ENCODE peak calls at places on chromosomes 5 and 9, in ten cellular contexts. A is prostate gland; O is cardiac muscle cell; C is tibial artery; P is CD8-positive, alpha-beta T cell; W is spleen; Y is pancreas; X is dorsolateral prefrontal cortex; T is PC-9; G is foreskin fibroblast. U is an unnamed sample.

GRCh38 chr9:25117791-25118190 is 560.5 kb downstream of the TUSC1 start:
- DNase-seq in A (no peak), W (no peak), P (no peak), T (no peak), Y (no peak), O (no peak), G (no peak), C (no peak), X (no peak), U (no peak)

GRCh38 chr9:129483467-129484324 is 137.2 kb downstream of the C9orf50 start:
- DNase-seq in O (peak; percentile 96), W (peak; percentile 84), A (peak; percentile 93), T (peak; percentile 79), G (peak; percentile 87), X (peak; percentile 72), C (peak; percentile 94), P (peak; percentile 36), Y (peak; percentile 86), U (peak; percentile 97)

GRCh38 chr9:133476941-133477340 is 2.0 kb downstream of the SLC2A6 start:
- DNase-seq in G (no peak), Y (peak; percentile 66), P (no peak), C (no peak), A (no peak), W (no peak), X (no peak), O (no peak), T (no peak), U (no peak)

GRCh38 chr5:51657340-51658240 is 274.3 kb downstream of the ISL1 start:
- DNase-seq in O (no peak), Y (no peak), T (no peak), X (no peak), C (no peak), P (no peak), G (no peak), A (no peak), W (no peak), U (no peak)

GRCh38 chr5:54807421-54807820 is 178.0 kb downstream of the ESM1 start:
- DNase-seq in W (no peak), G (peak; percentile 59), A (no peak), T (no peak), X (no peak), C (no peak), Y (no peak), O (peak; percentile 81), P (no peak), U (peak; percentile 78)

GRCh38 chr5:82092-82491 is 9.9 kb upstream of the PLEKHG4B start:
- DNase-seq in G (no peak), A (no peak), O (peak; percentile 32), W (no peak), T (peak; percentile 83), X (no peak), Y (no peak), P (no peak), C (no peak), U (peak; percentile 5)

GRCh38 chr5:178488696-178489095 is 101.5 kb downstream of the COL23A1 start:
- DNase-seq in A (no peak), Y (no peak), O (no peak), G (no peak), X (no peak), T (no peak), P (no peak), W (no peak), C (no peak), U (no peak)

GRCh38 chr5:2038337-2039179 is 155.8 kb upstream of the IRX4 start:
- DNase-seq in W (peak; percentile 91), G (peak; percentile 50), C (peak; percentile 34), X (peak; percentile 28), O (peak; percentile 46), A (peak; percentile 48), Y (peak; percentile 92), P (peak; percentile 65), T (peak; percentile 50), U (peak; percentile 21)

GRCh38 chr5:150082889-150083288 is 3.5 kb downstream of the CSF1R start:
- DNase-seq in P (no peak), W (no peak), O (no peak), Y (no peak), T (no peak), X (no peak), A (no peak), C (no peak), G (no peak), U (no peak)

GRCh38 chr5:150085950-150086715 is at the start of gene CSF1R:
- DNase-seq in W (no peak), A (no peak), Y (no peak), T (no peak), G (no peak), P (no peak), O (no peak), X (no peak), C (no peak), U (no peak)

GRCh38 chr5:150081541-150082283 is 4.6 kb downstream of the CSF1R start:
- DNase-seq in A (no peak), P (no peak), O (peak; percentile 68), T (no peak), C (peak; percentile 75), Y (no peak), X (peak; percentile 32), G (no peak), W (peak; percentile 88), U (no peak)

GRCh38 chr5:150082364-150082763 is 4.0 kb downstream of the CSF1R start:
- DNase-seq in G (no peak), A (no peak), W (no peak), T (no peak), X (no peak), C (no peak), Y (no peak), O (no peak), P (no peak), U (no peak)

DNA sequence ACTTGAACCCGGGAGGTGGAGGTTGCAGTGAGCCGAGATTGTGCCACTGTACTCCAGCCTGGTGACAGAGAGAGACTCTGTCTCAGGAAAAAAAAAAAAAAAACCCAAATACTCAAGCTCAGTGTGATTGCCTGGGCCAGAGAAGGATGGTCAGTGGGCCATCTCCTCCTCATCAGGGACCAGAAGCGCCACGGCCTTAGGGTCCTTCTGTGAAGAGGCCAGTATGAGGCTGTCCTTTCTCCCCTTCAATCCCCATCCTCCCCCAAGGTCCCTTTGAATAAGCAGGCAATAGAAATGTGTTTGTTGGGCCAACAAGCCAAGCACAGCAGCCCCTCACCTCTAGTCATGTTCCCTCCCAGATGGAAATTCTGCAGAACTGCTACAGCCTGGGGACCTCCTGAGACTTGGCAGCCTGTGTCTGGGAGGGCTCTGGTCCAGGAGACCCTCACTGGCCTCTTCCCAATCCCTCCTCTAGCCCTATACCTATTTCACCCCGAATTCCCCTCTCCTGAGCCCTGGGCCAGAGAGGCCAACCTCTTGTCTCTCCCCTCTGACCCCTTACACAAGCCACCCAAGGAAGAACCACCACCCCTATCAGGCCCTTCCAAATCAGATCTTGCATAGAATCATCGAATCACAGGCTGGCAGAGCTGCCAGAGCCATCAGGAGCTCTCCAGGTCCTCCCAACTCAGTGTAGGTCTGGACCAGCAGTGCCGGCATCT is 1.0 kb downstream of the CSF1R start:
- DNase-seq in X (no peak), C (no peak), G (no peak), A (no peak), Y (no peak), O (no peak), W (no peak), P (no peak), T (no peak), U (no peak)
- H3K4me3 ChIP-seq in X (peak overlapping the region; percentile 13), C (peak overlapping the region; percentile 39), G (no peak overlapping the region), A (no peak overlapping the region), Y (peak overlapping the region; percentile 25), O (no peak overlapping the region), W (peak overlapping the region; percentile 35), P (no peak overlapping the region), T (no peak overlapping the region), U (no peak overlapping the region)

GRCh38 chr5:147887925-147888324 is 9.4 kb downstream of the SCGB3A2 start:
- DNase-seq in G (no peak), P (no peak), T (no peak), C (no peak), Y (no peak), X (no peak), A (no peak), O (no peak), W (no peak), U (peak; percentile 47)
- TF ChIP-seq CTCF in G (no peak), P (no peak), T (no peak), C (no peak), Y (no peak), X (no peak), A (no peak), O (no peak), W (no peak), U (no peak)

DNA sequence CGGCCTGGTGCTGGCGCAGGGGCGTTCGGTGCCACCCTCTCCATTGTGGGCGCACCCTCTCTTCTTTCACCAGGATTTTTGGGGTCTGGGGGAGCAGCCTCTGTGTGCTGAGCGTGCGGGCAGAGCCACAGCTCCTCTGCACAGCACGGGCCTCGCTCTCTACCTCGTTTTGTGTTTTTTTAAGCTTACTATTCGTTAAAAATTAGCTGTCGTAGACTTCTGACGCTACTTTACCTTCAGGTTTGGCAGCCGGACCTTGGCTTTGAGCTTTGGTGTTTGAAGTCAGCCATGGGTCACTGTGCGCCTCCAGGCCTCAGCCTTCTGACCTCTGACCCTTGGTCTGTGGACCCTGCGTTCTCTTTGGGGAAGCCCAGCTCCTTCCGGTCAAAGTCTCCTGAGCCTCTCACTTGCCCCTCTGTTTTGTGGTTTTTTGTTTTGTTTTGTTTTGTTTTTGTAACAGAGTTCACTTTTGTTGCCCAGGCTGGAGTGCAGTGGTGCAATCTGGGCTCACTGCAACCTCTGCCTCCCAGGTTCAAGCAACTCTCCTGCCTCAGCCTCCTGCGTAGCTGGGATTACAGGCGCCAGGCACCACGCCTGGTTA is 88.2 kb upstream of the CACNA1B start:
- DNase-seq in X (no peak), C (no peak), Y (no peak), O (no peak), G (no peak), T (no peak), W (no peak), A (no peak), P (no peak), U (no peak)
- H3K4me3 ChIP-seq in X (no peak overlapping the region), C (no peak overlapping the region), Y (no peak overlapping the region), O (no peak overlapping the region), G (no peak overlapping the region), T (no peak overlapping the region), W (no peak overlapping the region), A (no peak overlapping the region), P (no peak overlapping the region), U (no peak overlapping the region)

GRCh38 chr5:61649971-61650370 is 317.9 kb downstream of the ZSWIM6 start:
- DNase-seq in W (no peak), P (no peak), X (no peak), A (no peak), O (no peak), Y (no peak), C (no peak), T (no peak), G (no peak), U (no peak)

GRCh38 chr5:61653802-61654580 is 321.9 kb downstream of the ZSWIM6 start:
- DNase-seq in P (no peak), A (no peak), X (no peak), C (no peak), G (no peak), T (no peak), O (no peak), Y (no peak), W (no peak), U (no peak)

GRCh38 chr5:61651202-61651601 is 319.1 kb downstream of the ZSWIM6 start:
- DNase-seq in T (no peak), C (no peak), P (no peak), X (no peak), O (no peak), G (no peak), A (no peak), Y (no peak), W (no peak), U (no peak)

GRCh38 chr5:61652916-61653315 is 320.9 kb downstream of the ZSWIM6 start:
- DNase-seq in Y (no peak), C (no peak), X (no peak), G (no peak), A (no peak), W (no peak), P (no peak), T (no peak), O (no peak), U (no peak)

GRCh38 chr5:61649231-61649630 is 317.2 kb downstream of the ZSWIM6 start:
- DNase-seq in A (no peak), W (no peak), Y (no peak), X (no peak), G (no peak), T (no peak), O (no peak), P (no peak), C (no peak), U (no peak)
- TF ChIP-seq CTCF in A (no peak), W (no peak), Y (no peak), X (no peak), G (no peak), T (no peak), O (no peak), P (no peak), C (no peak), U (no peak)

U was measured in fibroblast of the aortic adventitia.